ENCODE peak calls at places on chromosomes 7 and 10, in four cellular contexts. J is WERI-Rb-1; B is IMR-90; X is CD8-positive, alpha-beta T cell. H is an unnamed sample. For H3K36me3, the result is how much of the 10 kb centered on the place peaks cover.

GRCh38 chr10:1465993-1466764 is 271.1 kb downstream of the ADARB2 start:
- DNase-seq in J (no peak), B (no peak), X (no peak), H (no peak)

GRCh38 chr10:70932415-70933196 is 44.2 kb upstream of the PCBD1 start:
- DNase-seq in B (no peak), J (no peak), X (no peak), H (no peak)

GRCh38 chr7:28190077-28190476 is 9.5 kb upstream of the JAZF1 start:
- DNase-seq in X (no peak), B (peak), J (no peak), H (no peak)

GRCh38 chr10:11236234-11236633 is 218.6 kb downstream of the CELF2 start:
- DNase-seq in J (no peak), X (no peak), B (peak), H (no peak)

GRCh38 chr10:29356931-29357330 is 68.1 kb downstream of the LYZL1 start:
- DNase-seq in X (no peak), B (no peak), J (no peak), H (no peak)

GRCh38 chr7:149497467-149498261 is at the start of gene ZNF746:
- DNase-seq in B (peak), J (peak), X (peak), H (peak)

GRCh38 chr10:126243976-126244375 is 144.3 kb downstream of the ADAM12 start:
- DNase-seq in X (no peak), J (no peak), B (peak), H (no peak)

GRCh38 chr7:30331338-30331737 is 46.9 kb downstream of the ZNRF2 start:
- DNase-seq in J (no peak), X (no peak), B (peak), H (no peak)

GRCh38 chr10:79241990-79242619 is 105.2 kb upstream of the PPIF start:
- DNase-seq in B (peak), J (peak), X (peak), H (peak)

GRCh38 chr10:34716958-34717357 is 98.1 kb downstream of the PARD3 start:
- DNase-seq in X (no peak), J (no peak), B (no peak), H (no peak)

GRCh38 chr7:29494350-29494749 is 69.3 kb upstream of the PRR15 start:
- DNase-seq in B (no peak), J (no peak), X (no peak), H (no peak)

GRCh38 chr7:80879849-80880248 is 39.0 kb downstream of the SEMA3C start:
- DNase-seq in X (no peak), J (no peak), B (peak), H (no peak)

GRCh38 chr7:151446412-151446811 is 6.5 kb upstream of the CRYGN start:
- DNase-seq in J (no peak), B (no peak), X (no peak), H (no peak)

GRCh38 chr10:119517235-119518141 is 25.0 kb downstream of the RGS10 start:
- DNase-seq in J (no peak), B (peak), X (peak), H (peak)

GRCh38 chr7:114922652-114923402 is 933 bp downstream of the MDFIC start:
- DNase-seq in B (peak), J (peak), X (peak), H (peak)

GRCh38 chr7:42272793-42273665 is 36.0 kb upstream of the GLI3 start:
- DNase-seq in J (no peak), B (peak), X (no peak), H (no peak)

GRCh38 chr10:94103902-94104301 is 110.2 kb downstream of the PLCE1 start:
- DNase-seq in B (peak), X (no peak), J (no peak), H (no peak)

GRCh38 chr10:100362570-100363496 is 15.8 kb downstream of the SCD start:
- DNase-seq in J (no peak), B (no peak), X (no peak), H (no peak)

GRCh38 chr7:73606801-73607691 is 17.3 kb downstream of the MLXIPL start:
- DNase-seq in J (peak), X (peak), B (peak), H (peak)

GRCh38 chr7:156962897-156963296 is 13.4 kb downstream of the NOM1 start:
- DNase-seq in J (no peak), B (no peak), X (no peak), H (no peak)

GRCh38 chr7:108076141-108076540 is 54.0 kb downstream of the LAMB4 start:
- DNase-seq in X (no peak), B (no peak), J (no peak), H (no peak)

GRCh38 chr7:52684388-52684787 is 351.0 kb upstream of the POM121L12 start:
- DNase-seq in J (no peak), X (no peak), B (no peak), H (peak)

GRCh38 chr7:90455163-90456030 is 14.0 kb upstream of the PTTG1IP2 start:
- DNase-seq in B (peak), J (no peak), X (no peak), H (peak)

GRCh38 chr10:18216482-18216881 is 76.3 kb downstream of the CACNB2 start:
- DNase-seq in J (no peak), B (peak), X (no peak), H (no peak)

GRCh38 chr10:51640120-51640819 is 59.1 kb downstream of the CSTF2T start:
- DNase-seq in B (no peak), J (no peak), X (no peak), H (no peak)

GRCh38 chr7:108012499-108013430 is 9.8 kb upstream of the LAMB1 start:
- DNase-seq in J (no peak), X (no peak), B (peak), H (no peak)

GRCh38 chr10:25175527-25176420 is 973 bp downstream of the GPR158 start:
- DNase-seq in B (no peak), X (no peak), J (peak), H (no peak)

GRCh38 chr10:5958077-5958476 is 19.3 kb downstream of the IL15RA start:
- DNase-seq in B (peak), X (no peak), J (no peak), H (no peak)

GRCh38 chr10:114363745-114364460 is 40.4 kb downstream of the AFAP1L2 start:
- DNase-seq in J (no peak), B (no peak), X (no peak), H (peak)

GRCh38 chr7:20439384-20439783 is 108.7 kb downstream of the ITGB8 start:
- DNase-seq in J (no peak), B (no peak), X (no peak), H (peak)

GRCh38 chr10:72912715-72913114 is 19.2 kb downstream of the OIT3 start:
- DNase-seq in J (no peak), B (no peak), X (no peak), H (no peak)

GRCh38 chr10:118662228-118663035 is 67.0 kb upstream of the PRLHR start:
- DNase-seq in X (peak), J (no peak), B (no peak), H (peak)

GRCh38 chr7:2172311-2173183 is 60.2 kb downstream of the MAD1L1 start:
- DNase-seq in J (no peak), B (peak), X (no peak), H (no peak)

GRCh38 chr7:40197527-40197926 is 62.7 kb downstream of the SUGCT start:
- DNase-seq in J (no peak), B (no peak), X (no peak), H (no peak)

GRCh38 chr10:101263146-101263837 is 34.0 kb upstream of the LBX1 start:
- DNase-seq in X (no peak), J (peak), B (no peak), H (no peak)

GRCh38 chr7:148729984-148730733 is 31.5 kb downstream of the CUL1 start:
- DNase-seq in X (no peak), J (no peak), B (peak), H (no peak)

GRCh38 chr7:30510124-30511074 is 5.8 kb upstream of the GGCT start:
- DNase-seq in X (no peak), B (peak), J (peak), H (peak)

GRCh38 chr7:37666026-37666780 is 17.4 kb upstream of the GPR141 start:
- DNase-seq in X (no peak), B (no peak), J (no peak), H (no peak)

GRCh38 chr10:75653761-75654160 is 222.3 kb downstream of the LRMDA start:
- DNase-seq in B (no peak), J (no peak), X (no peak), H (no peak)

GRCh38 chr10:15136129-15136726 is 32.3 kb downstream of the NMT2 start:
- DNase-seq in J (no peak), B (no peak), X (no peak), H (no peak)
- H3K36me3 ChIP-seq in J (under half), B (under half), X (under half), H (under half)

GRCh38 chr7:27107391-27107900 is 5.0 kb upstream of the HOXA2 start:
- DNase-seq in X (no peak), J (no peak), B (peak), H (no peak)
- H3K36me3 ChIP-seq in X (under half), J (under half), B (under half), H (under half)

GRCh38 chr10:78042058-78042751 is 8.5 kb downstream of the RPS24 start:
- DNase-seq in B (no peak), J (no peak), X (no peak), H (peak)
- H3K36me3 ChIP-seq in B (under half), J (half or more), X (under half), H (half or more)

GRCh38 chr10:122159159-122159970 is 111.7 kb upstream of the BTBD16 start:
- DNase-seq in B (peak), J (peak), X (no peak), H (no peak)
- H3K36me3 ChIP-seq in B (under half), J (under half), X (under half), H (under half)